ENCODE peak calls at places on chromosomes 3 and 15, in ten cellular contexts. E is heart left ventricle, C is body of pancreas, A is A549, U is lower leg skin, D is vagina, H is uterus, G is NB4, W is HCT116, M is prostate gland. X is an unnamed sample.
A peak's percentile ranks its signal among the peaks of the same experiment; 100 is the strongest.

GRCh38 chr3:14147617-14148016 is 22.8 kb downstream of the TMEM43 start:
- DNase-seq in M (no peak), A (no peak), U (peak; percentile 84), W (no peak), C (no peak), H (no peak), E (no peak), G (no peak), D (no peak), X (no peak)

GRCh38 chr15:49902791-49903481 is 216.1 kb downstream of the ATP8B4 start:
- DNase-seq in H (no peak), A (peak; percentile 39), D (no peak), C (no peak), M (no peak), G (no peak), E (peak; percentile 23), U (no peak), W (no peak), X (no peak)

GRCh38 chr15:60387321-60387720 is 10.5 kb downstream of the ANXA2 start:
- DNase-seq in U (no peak), A (no peak), W (no peak), E (no peak), G (no peak), H (no peak), C (no peak), M (no peak), D (no peak), X (no peak)

GRCh38 chr3:128392021-128392420 is 74.7 kb downstream of the DNAJB8 start:
- DNase-seq in W (no peak), U (no peak), E (no peak), M (no peak), G (no peak), D (no peak), C (no peak), H (no peak), A (no peak), X (no peak)

GRCh38 chr15:86919581-86919980 is 839.9 kb downstream of the AGBL1 start:
- DNase-seq in M (no peak), G (peak; percentile 50), A (no peak), C (no peak), H (no peak), U (no peak), D (no peak), W (no peak), E (no peak), X (no peak)

GRCh38 chr3:44045476-44046275 is 196.0 kb upstream of the TOPAZ1 start:
- DNase-seq in H (no peak), C (peak; percentile 78), A (no peak), G (peak; percentile 69), W (no peak), E (peak; percentile 23), D (no peak), U (no peak), M (no peak), X (no peak)

GRCh38 chr15:92000709-92001108 is 147.2 kb downstream of the SLCO3A1 start:
- DNase-seq in U (no peak), C (no peak), A (no peak), W (no peak), G (no peak), D (no peak), E (no peak), M (no peak), H (no peak), X (no peak)

GRCh38 chr3:123602325-123602724 is 17.5 kb upstream of the HACD2 start:
- DNase-seq in W (peak; percentile 69), A (peak; percentile 86), E (no peak), D (no peak), M (peak; percentile 41), U (no peak), H (no peak), C (peak; percentile 13), G (no peak), X (no peak)

GRCh38 chr3:16150285-16150684 is 24.2 kb upstream of the GALNT15 start:
- DNase-seq in H (no peak), E (no peak), D (no peak), C (no peak), M (no peak), G (no peak), W (no peak), U (peak; percentile 32), A (no peak), X (no peak)

GRCh38 chr15:36867436-36867835 is 232.9 kb downstream of the MEIS2 start:
- DNase-seq in H (no peak), U (no peak), M (no peak), G (no peak), A (no peak), C (no peak), E (no peak), W (no peak), D (no peak), X (no peak)

GRCh38 chr15:69405110-69405509 is 9.0 kb upstream of the KIF23 start:
- DNase-seq in H (no peak), G (no peak), A (no peak), D (no peak), W (no peak), U (no peak), E (no peak), C (no peak), M (no peak), X (no peak)

GRCh38 chr15:60592386-60593339 is 113.7 kb upstream of the ICE2 start:
- DNase-seq in D (no peak), C (peak; percentile 94), U (peak; percentile 98), E (peak; percentile 89), W (no peak), G (no peak), M (peak; percentile 90), H (peak; percentile 80), A (peak; percentile 40), X (peak; percentile 45)

GRCh38 chr3:142888099-142888483 is 792 bp downstream of the PCOLCE2 start:
- DNase-seq in W (peak; percentile 69), D (no peak), U (no peak), C (peak; percentile 3), A (peak; percentile 90), M (no peak), G (peak; percentile 64), H (no peak), E (peak; percentile 28), X (peak; percentile 64)

GRCh38 chr3:110938629-110939028 is 133.0 kb upstream of the NECTIN3 start:
- DNase-seq in U (no peak), M (no peak), A (no peak), C (no peak), H (no peak), G (no peak), W (no peak), E (no peak), D (no peak), X (no peak)

GRCh38 chr15:99163271-99164062 is 58.6 kb downstream of the SYNM start:
- DNase-seq in H (no peak), W (no peak), G (no peak), U (no peak), D (no peak), C (no peak), M (no peak), E (no peak), A (no peak), X (no peak)

GRCh38 chr3:133797396-133798105 is 8.1 kb upstream of the SRPRB start:
- DNase-seq in E (no peak), A (no peak), M (no peak), G (no peak), U (no peak), C (no peak), W (no peak), H (no peak), D (no peak), X (no peak)

GRCh38 chr3:13828501-13828900 is 51.4 kb downstream of the WNT7A start:
- DNase-seq in M (no peak), W (no peak), C (no peak), U (no peak), G (no peak), A (no peak), D (no peak), E (no peak), H (no peak), X (no peak)

GRCh38 chr15:41966920-41967465 is 5.4 kb downstream of the EHD4 start:
- DNase-seq in E (no peak), A (no peak), U (peak; percentile 48), G (no peak), M (no peak), C (no peak), D (peak; percentile 77), W (no peak), H (no peak), X (no peak)
- TF ChIP-seq POLR2A in E (no peak), A (no peak), U (no peak), G (no peak), M (no peak), C (no peak), D (no peak), W (no peak), H (no peak), X (no peak)

DNA sequence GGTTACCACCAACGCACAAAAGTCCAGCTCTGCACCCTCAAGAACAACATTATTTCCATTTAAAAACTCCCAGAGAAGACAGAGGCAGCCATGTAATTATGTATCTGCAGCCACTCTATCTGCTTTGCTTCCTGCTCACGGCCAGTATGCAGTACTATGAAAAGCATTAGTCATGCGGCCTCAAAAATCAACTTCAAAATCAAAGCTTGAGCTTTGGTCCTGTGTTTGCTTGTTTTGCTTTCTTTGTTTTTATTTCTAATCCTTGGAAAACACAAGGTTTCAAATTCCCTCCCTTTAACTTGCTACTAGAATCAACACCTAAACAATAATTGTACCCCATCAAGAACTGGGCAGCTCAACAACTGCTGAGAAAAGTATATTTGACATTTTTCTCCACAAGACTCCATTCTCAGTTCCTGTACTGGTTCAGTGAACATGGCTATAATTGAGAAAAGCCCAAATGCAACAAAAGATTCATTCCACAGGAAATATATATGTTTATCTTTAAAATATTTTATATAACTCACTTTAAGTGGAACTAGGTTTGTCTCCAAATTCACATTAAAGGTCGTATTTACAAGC is 37.6 kb downstream of the GBE1 start:
- DNase-seq in C (no peak), D (no peak), U (no peak), G (no peak), H (no peak), M (no peak), A (peak; percentile 56), W (no peak), E (no peak), X (no peak)
- TF ChIP-seq POLR2A in C (no peak), D (no peak), U (no peak), G (no peak), H (no peak), M (no peak), A (no peak), W (no peak), E (no peak), X (no peak)

DNA sequence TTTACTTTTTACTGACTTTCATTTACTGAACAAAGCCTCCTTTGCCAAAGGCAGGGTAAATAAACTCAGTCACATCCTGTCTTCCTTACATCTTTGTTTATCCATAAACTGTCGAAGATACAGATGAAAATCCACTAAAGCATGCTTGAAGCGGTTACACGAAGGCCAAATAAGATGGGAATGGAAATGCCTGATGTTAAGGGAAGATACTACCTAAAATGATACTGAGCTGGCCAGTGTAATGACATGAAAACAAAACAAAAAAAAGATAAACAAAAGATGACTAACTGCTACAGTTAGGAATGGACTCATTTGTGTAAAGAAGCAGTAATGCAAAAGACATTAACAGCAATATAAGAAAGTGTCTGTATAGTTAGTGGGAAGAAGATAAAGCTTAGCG is 114.7 kb upstream of the ADAMTS9 start:
- DNase-seq in G (no peak), U (no peak), M (no peak), C (no peak), W (no peak), E (no peak), D (no peak), A (no peak), H (no peak), X (no peak)
- TF ChIP-seq POLR2A in G (no peak), U (no peak), M (no peak), C (no peak), W (no peak), E (no peak), D (no peak), A (no peak), H (no peak), X (no peak)

GRCh38 chr15:85582719-85583089 is 202.3 kb downstream of the AKAP13 start:
- DNase-seq in A (no peak), W (no peak), H (peak; percentile 66), U (peak; percentile 90), G (no peak), M (no peak), D (no peak), C (peak; percentile 82), E (peak; percentile 83), X (no peak)
- TF ChIP-seq POLR2A in A (no peak), W (no peak), H (no peak), U (no peak), G (no peak), M (no peak), D (peak; percentile 20), C (peak; percentile 58), E (no peak), X (no peak)